ENCODE peak calls at places on chromosome 21, in seven cellular contexts. S is stomach, L is fibroblast of mammary gland, Q is heart left ventricle, E is uterus, B is neural crest cell, H is nephron progenitor cell. G is an unnamed sample.

GRCh38 chr21:30676737-30677136 is 34.1 kb downstream of the KRTAP20-3 start:
- DNase-seq in E (no peak), H (no peak), L (no peak), S (no peak), Q (no peak), B (no peak), G (no peak)

GRCh38 chr21:46509760-46510159 is 51.1 kb downstream of the DIP2A start:
- DNase-seq in L (peak), Q (no peak), B (no peak), E (no peak), H (no peak), S (peak), G (no peak)

GRCh38 chr21:43209575-43210453 is 41.0 kb downstream of the CRYAA start:
- DNase-seq in B (no peak), S (no peak), L (peak), H (no peak), E (peak), Q (peak), G (peak)

GRCh38 chr21:15289896-15290841 is 225.4 kb upstream of the NRIP1 start:
- DNase-seq in S (peak), L (no peak), Q (no peak), H (peak), B (peak), E (no peak), G (peak)

GRCh38 chr21:42108941-42109340 is 37.8 kb downstream of the UMODL1 start:
- DNase-seq in E (no peak), Q (no peak), B (no peak), H (no peak), L (no peak), S (no peak), G (no peak)

GRCh38 chr21:31273278-31273677 is 70.8 kb downstream of the TIAM1 start:
- DNase-seq in L (no peak), E (no peak), B (no peak), H (no peak), S (no peak), Q (no peak), G (no peak)

GRCh38 chr21:42233067-42233981 is 14.4 kb downstream of the ABCG1 start:
- DNase-seq in B (no peak), H (no peak), S (peak), L (peak), Q (peak), E (peak), G (no peak)

GRCh38 chr21:35775778-35776515 is 284.4 kb downstream of the SETD4 start:
- DNase-seq in B (no peak), Q (no peak), E (no peak), H (no peak), L (no peak), S (no peak), G (no peak)

DNA sequence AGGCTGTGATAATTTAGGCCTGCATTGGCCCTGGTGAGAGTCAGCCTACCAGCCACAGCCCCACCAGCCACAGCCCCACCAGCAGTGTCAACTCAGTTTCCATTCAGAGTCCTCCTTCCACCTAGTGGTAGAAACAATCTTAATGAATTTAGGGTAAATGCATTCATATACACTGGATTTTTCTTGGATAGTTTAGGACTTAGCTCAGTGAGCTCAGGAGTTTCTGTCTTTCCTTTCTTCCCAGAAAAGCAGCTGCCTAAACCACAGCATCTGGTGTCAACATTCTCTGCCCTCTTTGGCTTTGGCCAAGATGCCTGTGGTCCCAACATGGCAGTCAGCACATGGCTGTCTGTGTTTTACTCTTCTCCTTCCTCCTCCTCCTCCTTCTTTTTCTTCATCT is 94.0 kb downstream of the CLIC6 start:
- DNase-seq in E (no peak), H (no peak), Q (no peak), L (peak), S (no peak), B (no peak), G (no peak)
- TF ChIP-seq CTCF in E (no peak), H (no peak), Q (no peak), L (no peak), S (no peak), B (no peak), G (no peak)

DNA sequence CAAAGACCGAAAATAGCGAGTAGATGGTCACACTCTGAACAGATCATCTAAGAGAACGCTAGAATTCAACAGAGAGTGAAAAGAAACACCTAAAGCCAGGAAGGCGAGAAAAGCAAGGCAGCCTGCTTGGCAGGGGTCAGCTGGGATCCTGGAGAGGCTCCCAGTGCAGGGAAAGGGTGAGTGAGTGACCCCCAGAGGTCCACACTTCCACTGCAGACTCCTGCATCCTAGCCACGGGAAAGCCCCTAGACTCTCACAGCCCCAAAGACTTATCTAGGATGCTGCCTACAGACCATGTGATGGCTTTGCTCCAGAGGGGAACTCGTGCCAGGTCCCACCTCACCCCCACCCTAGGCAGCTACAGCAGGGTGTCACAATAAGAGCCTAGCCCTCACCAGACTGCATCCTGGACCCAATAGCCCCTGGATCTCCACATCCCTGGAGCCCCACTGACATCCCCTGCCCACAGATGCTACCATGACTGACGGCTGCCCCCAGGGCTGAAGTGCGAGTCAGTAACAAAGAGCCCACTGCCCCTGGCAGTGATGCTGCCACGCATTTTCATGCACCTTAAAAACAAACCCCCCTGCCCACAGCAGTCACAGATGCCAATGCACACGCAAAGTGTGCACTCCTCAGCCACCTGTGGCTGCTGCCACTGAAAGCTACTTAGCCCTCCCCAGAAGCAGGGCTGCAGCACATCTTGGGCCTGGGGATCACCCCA is 62.2 kb downstream of the PSMG1 start:
- DNase-seq in L (no peak), B (no peak), E (no peak), S (no peak), H (peak), Q (no peak), G (no peak)
- TF ChIP-seq CTCF in L (no peak), B (no peak), E (no peak), S (no peak), H (peak), Q (no peak), G (peak)

GRCh38 chr21:23401278-23401677 is 2206.0 kb downstream of the MRPL39 start:
- DNase-seq in B (no peak), H (no peak), Q (no peak), E (no peak), S (no peak), L (peak), G (no peak)
- TF ChIP-seq CTCF in B (peak), H (no peak), Q (peak), E (no peak), S (no peak), L (no peak), G (peak)

GRCh38 chr21:44324854-44325107 is 14.4 kb downstream of the CFAP410 start:
- DNase-seq in H (no peak), S (no peak), E (no peak), Q (no peak), L (no peak), B (no peak), G (no peak)
- TF ChIP-seq CTCF in H (no peak), S (no peak), E (no peak), Q (no peak), L (no peak), B (no peak), G (no peak)

GRCh38 chr21:38171723-38172344 is 85.0 kb upstream of the KCNJ15 start:
- DNase-seq in S (no peak), L (peak), H (peak), B (peak), E (no peak), Q (no peak), G (peak)

GRCh38 chr21:38167345-38167744 is 89.4 kb upstream of the KCNJ15 start:
- DNase-seq in L (no peak), S (no peak), H (no peak), E (no peak), Q (no peak), B (no peak), G (no peak)

GRCh38 chr21:38170283-38170682 is 86.5 kb upstream of the KCNJ15 start:
- DNase-seq in L (peak), E (no peak), Q (no peak), B (no peak), H (peak), S (peak), G (no peak)

GRCh38 chr21:38175321-38175720 is 81.5 kb upstream of the KCNJ15 start:
- DNase-seq in B (no peak), Q (no peak), E (no peak), H (no peak), S (no peak), L (peak), G (no peak)

DNA sequence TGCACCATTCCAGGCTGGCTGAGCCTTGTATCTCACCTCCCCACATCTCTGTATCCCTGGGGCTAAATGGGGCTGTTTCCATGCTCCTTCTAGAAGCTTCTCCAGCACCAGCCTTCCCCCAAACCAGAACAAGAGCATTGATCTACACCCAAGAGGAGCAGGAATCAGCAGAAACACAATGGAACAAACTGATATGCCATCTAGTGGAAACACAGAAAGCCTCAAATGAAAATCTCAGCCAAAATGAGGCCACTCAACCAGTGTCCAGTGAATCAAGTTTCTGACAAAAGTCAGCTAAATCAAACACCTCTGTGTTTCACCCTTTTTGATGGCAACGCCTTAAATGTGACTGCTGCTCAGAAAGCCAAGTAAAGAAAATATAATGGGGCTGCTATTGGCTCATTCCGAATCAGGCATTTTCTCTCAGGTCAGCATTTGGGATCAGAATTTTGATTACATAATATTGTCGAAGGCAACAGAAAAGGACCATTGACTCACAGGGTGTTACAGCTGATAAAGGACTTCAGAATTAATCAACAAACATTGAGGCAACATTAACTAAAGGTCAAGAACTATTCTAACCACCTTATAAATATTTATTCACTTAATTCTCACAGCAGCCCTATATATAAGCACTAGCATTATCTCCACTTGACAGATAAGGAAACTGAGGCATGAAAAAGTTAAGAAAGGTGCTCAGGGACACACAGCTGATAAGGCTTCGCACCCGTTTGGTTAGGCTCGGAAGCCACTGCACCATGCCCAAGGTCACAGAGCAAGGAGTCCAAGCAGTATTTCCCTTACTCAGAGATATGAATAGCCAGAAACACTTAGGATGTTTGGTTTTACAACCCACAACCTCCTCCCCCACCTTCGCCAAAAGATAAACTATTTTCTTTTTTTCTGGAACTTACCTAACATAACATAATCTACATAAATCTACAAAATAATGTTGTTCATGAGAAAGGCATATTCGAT is 85.8 kb upstream of the KCNJ15 start:
- DNase-seq in L (peak), B (no peak), Q (no peak), H (no peak), S (peak), E (no peak), G (no peak)
- TF ChIP-seq CTCF in L (peak), B (no peak), Q (no peak), H (no peak), S (no peak), E (no peak), G (no peak)

DNA sequence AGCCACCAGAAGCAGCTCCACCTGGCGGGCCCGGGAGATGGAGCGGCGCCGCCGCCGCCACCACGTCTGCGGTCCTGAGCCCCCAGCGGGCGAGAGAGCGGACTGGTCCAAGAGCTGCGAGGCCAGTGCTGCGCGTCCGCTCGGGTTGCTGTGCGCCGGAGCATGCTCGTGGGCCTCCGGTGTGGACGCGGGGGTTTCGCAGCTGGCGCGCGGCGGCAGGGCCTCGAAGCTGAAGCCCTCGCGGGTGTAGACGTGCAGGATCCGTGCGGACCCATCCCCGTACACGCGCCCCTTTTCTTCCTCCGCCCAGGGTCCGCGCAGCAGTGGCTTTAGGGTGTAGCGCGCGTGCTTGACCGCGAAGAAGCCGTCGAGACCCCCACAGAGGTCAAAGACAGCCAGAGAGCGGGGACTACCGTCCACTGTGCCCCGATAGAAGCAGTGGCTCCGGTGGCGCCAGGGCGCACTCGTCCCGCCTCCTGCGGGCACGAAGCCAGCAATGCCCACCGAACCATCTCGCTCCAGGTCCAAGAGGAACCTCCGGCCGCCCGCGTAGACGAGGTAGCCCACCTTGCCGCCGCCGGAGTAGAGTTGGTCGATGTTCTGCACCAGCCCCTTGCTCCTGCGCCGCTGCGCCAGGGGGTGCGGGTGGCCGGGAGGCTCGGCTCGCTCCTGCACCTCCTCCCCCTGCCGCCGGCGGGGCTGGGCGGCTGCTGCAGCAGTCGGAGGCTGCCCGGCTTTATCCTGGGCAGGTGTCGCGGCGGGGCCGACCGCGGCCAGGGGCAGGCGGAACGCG is 1.1 kb downstream of the ADAMTS5 start:
- DNase-seq in Q (peak), L (peak), H (peak), B (peak), E (peak), S (peak), G (peak)
- TF ChIP-seq CTCF in Q (peak), L (peak), H (peak), B (peak), E (peak), S (no peak), G (peak)

DNA sequence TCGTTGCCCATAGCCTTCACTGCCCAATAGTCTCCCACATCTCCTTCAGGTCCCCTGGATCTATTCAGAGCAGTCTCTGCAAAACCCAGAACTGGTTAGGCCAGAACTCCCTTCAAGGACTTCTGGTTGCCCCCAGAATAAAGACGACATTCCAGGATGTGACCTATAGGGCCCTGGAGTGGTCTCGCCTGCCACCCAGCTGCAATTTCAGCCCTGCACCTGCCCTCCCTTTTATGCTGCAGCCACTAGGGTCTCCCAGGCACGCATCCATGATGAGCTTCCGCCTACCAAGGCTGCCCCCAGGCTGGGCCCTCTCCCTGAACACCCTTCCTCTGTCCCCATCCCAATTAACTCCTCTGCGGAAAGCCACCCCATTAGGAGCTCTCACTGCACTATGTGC is 7.2 kb upstream of the TSPEAR start:
- DNase-seq in Q (no peak), B (no peak), L (no peak), E (no peak), S (no peak), H (no peak), G (no peak)
- TF ChIP-seq CTCF in Q (no peak), B (no peak), L (no peak), E (no peak), S (no peak), H (no peak), G (no peak)

GRCh38 chr21:21688877-21689276 is 690.7 kb downstream of the NCAM2 start:
- DNase-seq in H (peak), E (no peak), Q (no peak), B (no peak), S (no peak), L (peak), G (no peak)
- TF ChIP-seq CTCF in H (peak), E (no peak), Q (peak), B (peak), S (no peak), L (peak), G (peak)

GRCh38 chr21:28790335-28790734 is 202.3 kb downstream of the LTN1 start:
- DNase-seq in L (no peak), H (no peak), E (no peak), S (no peak), Q (no peak), B (no peak), G (no peak)

GRCh38 chr21:28791595-28792282 is 200.9 kb downstream of the LTN1 start:
- DNase-seq in Q (no peak), S (no peak), B (no peak), L (no peak), H (no peak), E (no peak), G (no peak)

GRCh38 chr21:28795251-28795650 is 197.4 kb downstream of the LTN1 start:
- DNase-seq in Q (no peak), L (no peak), B (no peak), H (no peak), E (no peak), S (no peak), G (no peak)

GRCh38 chr21:28794341-28794970 is 198.2 kb downstream of the LTN1 start:
- DNase-seq in H (no peak), L (no peak), B (no peak), E (no peak), S (no peak), Q (no peak), G (no peak)

DNA sequence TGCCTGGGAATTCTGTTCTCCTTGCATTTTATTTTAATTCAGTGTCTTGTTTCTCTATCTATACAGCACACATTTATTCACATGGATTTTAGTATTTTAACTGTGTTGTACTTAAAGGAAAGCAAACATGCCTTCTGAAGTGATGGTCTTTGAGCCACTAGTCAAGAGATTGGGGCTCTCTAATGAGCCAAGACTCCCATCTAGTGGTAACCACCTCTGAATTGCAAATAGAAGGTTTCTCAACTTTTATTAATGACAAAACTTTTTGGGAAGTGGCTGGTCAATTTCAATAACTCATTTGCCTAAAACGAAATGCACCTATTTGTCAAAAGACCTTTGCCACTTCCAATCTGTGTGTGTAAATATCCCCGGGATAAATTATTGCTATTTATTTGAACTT is 199.6 kb downstream of the LTN1 start:
- DNase-seq in E (no peak), Q (no peak), S (no peak), B (no peak), L (peak), H (no peak), G (no peak)
- TF ChIP-seq CTCF in E (no peak), Q (peak), S (no peak), B (peak), L (peak), H (no peak), G (peak)

GRCh38 chr21:44299085-44299457 is 782 bp upstream of the PFKL start:
- DNase-seq in B (no peak), S (no peak), L (peak), Q (no peak), E (no peak), H (no peak), G (no peak)

GRCh38 chr21:44296916-44297315 is 2.9 kb upstream of the PFKL start:
- DNase-seq in E (no peak), Q (no peak), H (no peak), B (no peak), L (no peak), S (no peak), G (no peak)

GRCh38 chr21:44297525-44298290 is 2.1 kb upstream of the PFKL start:
- DNase-seq in E (peak), S (peak), L (peak), H (peak), B (peak), Q (peak), G (peak)

GRCh38 chr21:44299458-44300261 is at the start of gene PFKL:
- DNase-seq in E (peak), L (peak), B (peak), Q (peak), H (peak), S (peak), G (peak)

DNA sequence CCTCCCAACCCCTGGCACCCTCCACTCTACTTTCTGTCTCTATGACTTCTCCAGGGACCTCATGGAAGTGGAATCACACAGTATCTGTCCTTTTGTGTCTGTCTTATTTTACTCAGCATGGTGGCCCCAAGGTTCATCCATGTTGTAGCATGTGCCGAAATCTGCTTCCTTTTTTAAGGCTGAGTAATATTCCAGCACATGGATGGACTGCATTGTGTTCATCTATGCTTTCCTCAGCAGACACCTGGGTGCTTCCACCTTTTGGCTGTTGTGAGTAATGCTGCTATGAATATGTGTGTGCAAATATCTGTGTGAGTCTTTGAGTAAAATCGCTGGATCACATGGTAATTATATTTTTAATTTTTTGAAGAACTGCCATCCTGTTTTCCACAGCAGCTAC is 1.6 kb upstream of the PFKL start:
- DNase-seq in S (no peak), H (no peak), Q (no peak), L (no peak), E (no peak), B (no peak), G (no peak)
- TF ChIP-seq CTCF in S (no peak), H (no peak), Q (no peak), L (peak), E (no peak), B (no peak), G (no peak)

G was measured in progenitor cell of endocrine pancreas.